ENCODE peak calls at places on chromosome 2, in seven cellular contexts. U is K562, L is endothelial cell of umbilical vein, R is A549, X is H1, T is WTC11, V is NB4. H is an unnamed sample.

GRCh38 chr2:168814939-168815907 is 12.8 kb downstream of the NOSTRIN start:
- DNase-seq in L (no peak), T (no peak), U (no peak), R (no peak), V (no peak), X (no peak), H (no peak)

GRCh38 chr2:229339613-229340012 is 68.5 kb upstream of the PID1 start:
- DNase-seq in U (no peak), L (no peak), T (no peak), R (peak; percentile 10), X (no peak), V (no peak), H (no peak)

GRCh38 chr2:88692187-88692586 is 714 bp downstream of the RPIA start:
- DNase-seq in L (no peak), U (peak; percentile 59), V (peak; percentile 73), T (peak; percentile 14), X (peak; percentile 49), R (peak; percentile 21), H (peak; percentile 32)

GRCh38 chr2:138722316-138722715 is 57.9 kb downstream of the NXPH2 start:
- DNase-seq in T (no peak), V (no peak), R (no peak), L (no peak), X (no peak), U (no peak), H (no peak)

GRCh38 chr2:37827911-37828411 is 97.1 kb upstream of the RMDN2 start:
- DNase-seq in L (peak; percentile 70), U (no peak), X (no peak), T (no peak), R (no peak), V (no peak), H (peak; percentile 78)

GRCh38 chr2:80351229-80351628 is 46.7 kb upstream of the LRRTM1 start:
- DNase-seq in X (no peak), V (no peak), T (no peak), U (no peak), R (no peak), L (no peak), H (no peak)

GRCh38 chr2:96913398-96914202 is 43.7 kb upstream of the SEMA4C start:
- DNase-seq in U (no peak), R (no peak), T (no peak), X (no peak), V (peak; percentile 74), L (no peak), H (peak; percentile 36)

GRCh38 chr2:74902281-74902860 is 56.1 kb upstream of the POLE4 start:
- DNase-seq in T (no peak), V (no peak), L (no peak), U (no peak), X (no peak), R (no peak), H (peak; percentile 77)

GRCh38 chr2:196758474-196759377 is 40.8 kb downstream of the GTF3C3 start:
- DNase-seq in X (no peak), L (peak; percentile 40), R (peak; percentile 12), T (no peak), U (no peak), V (no peak), H (no peak)

GRCh38 chr2:218047532-218048230 is 21.4 kb upstream of the RUFY4 start:
- DNase-seq in L (no peak), R (no peak), U (no peak), V (peak; percentile 42), T (no peak), X (no peak), H (no peak)
- TF ChIP-seq MAX in L (no peak), R (no peak), U (no peak), V (no peak), T (no peak), X (no peak), H (no peak)

GRCh38 chr2:128637481-128638155 is 318.9 kb upstream of the HS6ST1 start:
- DNase-seq in R (no peak), T (no peak), X (peak; percentile 33), L (no peak), U (no peak), V (no peak), H (no peak)
- TF ChIP-seq MAX in R (no peak), T (no peak), X (no peak), L (no peak), U (no peak), V (no peak), H (no peak)

GRCh38 chr2:216086207-216086893 is 4.6 kb downstream of the TMEM169 start:
- DNase-seq in V (no peak), R (no peak), T (no peak), X (no peak), L (no peak), U (no peak), H (no peak)

GRCh38 chr2:216094701-216095100 is 13.0 kb downstream of the TMEM169 start:
- DNase-seq in T (no peak), U (no peak), R (no peak), V (no peak), L (no peak), X (no peak), H (no peak)

DNA sequence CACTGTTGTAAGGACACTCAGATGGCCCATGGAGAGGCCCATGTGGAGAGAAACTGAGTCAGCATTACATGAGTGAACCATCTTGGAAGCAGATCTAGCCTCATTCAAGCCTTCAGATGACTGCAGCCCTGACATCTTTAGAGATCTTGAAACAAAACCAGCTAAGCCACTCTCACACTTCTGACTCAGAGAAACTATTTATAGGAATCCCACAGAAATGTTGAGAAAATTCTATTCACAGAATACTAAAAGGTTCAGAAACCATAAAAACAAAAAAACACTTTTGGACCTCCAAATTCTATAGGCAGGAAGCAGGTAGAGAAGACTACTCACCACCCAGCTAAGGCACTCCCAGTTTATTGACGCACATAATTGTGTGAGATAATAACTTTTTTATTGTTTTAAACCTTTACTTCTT is 8.7 kb downstream of the TMEM169 start:
- DNase-seq in V (no peak), R (no peak), X (no peak), T (no peak), L (no peak), U (no peak), H (no peak)
- TF ChIP-seq MAX in V (no peak), R (no peak), X (no peak), T (no peak), L (no peak), U (no peak), H (no peak)

DNA sequence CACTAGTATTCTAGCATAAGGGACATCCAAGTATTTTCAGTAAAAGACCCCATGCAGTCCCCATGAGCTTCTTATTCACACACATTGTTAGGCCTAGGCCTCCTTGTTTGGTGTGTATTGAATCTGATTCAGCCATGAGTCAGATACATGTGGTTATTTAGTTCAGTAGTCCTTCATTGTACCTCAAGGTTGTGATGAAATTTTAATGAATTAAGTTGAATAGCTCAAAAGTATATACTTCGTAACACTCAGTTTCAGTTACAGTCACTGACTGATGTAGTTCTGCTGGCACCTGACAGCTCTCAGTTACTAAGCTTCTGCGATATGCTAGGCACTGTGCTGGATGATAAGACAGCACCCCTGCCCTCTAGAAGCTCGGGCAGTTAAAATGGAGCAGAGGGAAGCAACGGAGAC is 86.4 kb downstream of the XRCC5 start:
- DNase-seq in U (no peak), V (peak; percentile 18), R (no peak), X (no peak), L (no peak), T (no peak), H (no peak)
- TF ChIP-seq MAX in U (no peak), V (no peak), R (no peak), X (no peak), L (no peak), T (no peak), H (no peak)

GRCh38 chr2:160354677-160355076 is 138.9 kb downstream of the RBMS1 start:
- DNase-seq in R (no peak), X (no peak), U (no peak), L (no peak), T (no peak), V (no peak), H (no peak)

GRCh38 chr2:160360089-160360757 is 133.4 kb downstream of the RBMS1 start:
- DNase-seq in U (no peak), R (no peak), L (no peak), T (no peak), X (no peak), V (no peak), H (no peak)

GRCh38 chr2:160355080-160355479 is 138.5 kb downstream of the RBMS1 start:
- DNase-seq in V (no peak), L (no peak), U (no peak), X (no peak), T (no peak), R (no peak), H (no peak)

GRCh38 chr2:160356485-160356884 is 137.1 kb downstream of the RBMS1 start:
- DNase-seq in X (no peak), T (no peak), L (no peak), V (peak; percentile 34), R (no peak), U (no peak), H (no peak)

GRCh38 chr2:160358051-160358450 is 135.6 kb downstream of the RBMS1 start:
- DNase-seq in L (no peak), R (no peak), U (no peak), X (no peak), T (no peak), V (peak; percentile 55), H (no peak)
- TF ChIP-seq MAX in L (no peak), R (no peak), U (no peak), X (no peak), T (no peak), V (no peak), H (no peak)

GRCh38 chr2:9558948-9559381 is 3.3 kb upstream of the ADAM17 start:
- DNase-seq in T (no peak), V (peak; percentile 47), U (no peak), L (no peak), X (no peak), R (peak; percentile 68), H (no peak)

GRCh38 chr2:9554841-9555337 is 741 bp downstream of the ADAM17 start:
- DNase-seq in X (no peak), T (no peak), U (peak; percentile 71), R (peak; percentile 90), L (peak; percentile 79), V (peak; percentile 82), H (peak; percentile 29)

GRCh38 chr2:9552491-9553178 is 3.0 kb downstream of the ADAM17 start:
- DNase-seq in V (peak; percentile 88), T (no peak), L (peak; percentile 78), U (peak; percentile 41), X (no peak), R (peak; percentile 78), H (no peak)

GRCh38 chr2:9555338-9556120 is at the start of gene ADAM17:
- DNase-seq in T (peak; percentile 92), U (peak; percentile 97), V (peak; percentile 98), X (peak; percentile 91), R (peak; percentile 98), L (peak; percentile 97), H (peak; percentile 95)

GRCh38 chr2:9556121-9556869 is 665 bp upstream of the ADAM17 start:
- DNase-seq in V (peak; percentile 79), L (peak; percentile 51), X (no peak), R (no peak), T (no peak), U (peak; percentile 48), H (no peak)
- TF ChIP-seq MAX in V (no peak), L (no peak), X (no peak), R (no peak), T (no peak), U (no peak), H (no peak)